ENCODE peak calls at places on chromosomes 3 and 15, in six cellular contexts. L is mesendoderm, A is mesenchymal stem cell, K is neuronal stem cell, X is trophoblast cell, H is H1. B is an unnamed sample.

GRCh38 chr3:51819151-51819550 is 40.1 kb upstream of the IQCF6 start:
- DNase-seq in X (no peak), H (no peak), K (no peak), A (no peak), L (no peak), B (no peak)

GRCh38 chr15:79472446-79472845 is 40.3 kb downstream of the MINAR1 start:
- DNase-seq in X (no peak), A (no peak), H (no peak), K (no peak), L (no peak), B (no peak)

GRCh38 chr3:24521306-24522154 is 26.9 kb upstream of the THRB start:
- DNase-seq in L (peak), K (peak), A (peak), H (no peak), X (peak), B (no peak)

GRCh38 chr15:48645558-48646330 is at the start of gene FBN1:
- DNase-seq in K (peak), A (peak), X (peak), L (peak), H (peak), B (peak)

GRCh38 chr15:69463182-69463756 is 10.7 kb downstream of the RPLP1 start:
- DNase-seq in A (no peak), K (no peak), H (no peak), X (peak), L (no peak), B (no peak)

GRCh38 chr3:192915306-192915705 is 2.4 kb downstream of the MB21D2 start:
- DNase-seq in X (peak), K (peak), H (no peak), A (peak), L (peak), B (peak)

GRCh38 chr15:49096090-49096750 is 50.0 kb upstream of the SECISBP2L start:
- DNase-seq in H (no peak), A (no peak), K (no peak), L (no peak), X (no peak), B (no peak)

GRCh38 chr3:71652786-71653419 is 69.4 kb upstream of the FOXP1 start:
- DNase-seq in K (peak), H (no peak), X (peak), A (peak), L (peak), B (peak)

GRCh38 chr3:85560088-85560790 is 601.5 kb downstream of the CADM2 start:
- DNase-seq in X (no peak), K (no peak), A (no peak), H (no peak), L (no peak), B (no peak)

GRCh38 chr3:12840591-12841084 is 727 bp downstream of the RPL32 start:
- DNase-seq in X (no peak), H (no peak), A (no peak), L (no peak), K (no peak), B (no peak)
- H3K18ac ChIP-seq in X (peak), H (peak), A (peak), L (peak), K (peak), B (no peak)

DNA sequence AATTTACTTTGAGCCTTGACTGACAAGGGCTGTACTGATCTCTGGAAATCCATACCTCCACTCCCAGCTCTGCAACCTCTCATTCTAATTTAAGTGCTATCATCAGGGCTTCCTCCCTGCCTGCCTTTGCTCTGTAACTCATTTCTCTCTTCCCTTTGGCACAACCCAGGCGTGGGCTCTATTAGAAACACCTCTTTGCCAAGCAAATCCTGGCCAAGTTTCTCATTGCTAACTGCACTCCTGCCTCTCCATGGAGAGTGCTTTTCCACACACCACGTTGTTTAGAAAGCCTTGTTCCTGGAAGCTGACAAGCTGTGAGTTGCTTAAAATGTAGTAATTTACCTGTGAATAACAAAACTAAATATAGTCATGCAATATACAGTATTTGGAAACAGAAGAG is 20.1 kb upstream of the FSTL1 start:
- DNase-seq in X (no peak), A (no peak), L (no peak), H (no peak), K (no peak), B (no peak)
- H3K18ac ChIP-seq in X (no peak), A (no peak), L (peak), H (no peak), K (no peak), B (peak)

GRCh38 chr3:148601766-148602685 is 95.7 kb upstream of the AGTR1 start:
- DNase-seq in L (no peak), K (no peak), H (no peak), X (peak), A (peak), B (peak)

GRCh38 chr3:148598619-148599018 is 99.1 kb upstream of the AGTR1 start:
- DNase-seq in H (no peak), A (no peak), K (no peak), L (no peak), X (no peak), B (peak)

GRCh38 chr3:148600902-148601765 is 96.6 kb upstream of the AGTR1 start:
- DNase-seq in K (no peak), L (peak), H (no peak), X (peak), A (no peak), B (no peak)

GRCh38 chr3:148600440-148600839 is 97.3 kb upstream of the AGTR1 start:
- DNase-seq in A (no peak), K (no peak), L (no peak), H (no peak), X (no peak), B (no peak)

GRCh38 chr3:148599478-148599877 is 98.2 kb upstream of the AGTR1 start:
- DNase-seq in X (no peak), A (no peak), K (no peak), H (no peak), L (no peak), B (no peak)
- H3K18ac ChIP-seq in X (no peak), A (no peak), K (no peak), H (no peak), L (no peak), B (no peak)

GRCh38 chr15:64162869-64163661 is at the start of gene PPIB:
- DNase-seq in A (peak), K (peak), X (peak), H (peak), L (peak), B (peak)
- H3K18ac ChIP-seq in A (peak), K (peak), X (peak), H (peak), L (peak), B (peak)

DNA sequence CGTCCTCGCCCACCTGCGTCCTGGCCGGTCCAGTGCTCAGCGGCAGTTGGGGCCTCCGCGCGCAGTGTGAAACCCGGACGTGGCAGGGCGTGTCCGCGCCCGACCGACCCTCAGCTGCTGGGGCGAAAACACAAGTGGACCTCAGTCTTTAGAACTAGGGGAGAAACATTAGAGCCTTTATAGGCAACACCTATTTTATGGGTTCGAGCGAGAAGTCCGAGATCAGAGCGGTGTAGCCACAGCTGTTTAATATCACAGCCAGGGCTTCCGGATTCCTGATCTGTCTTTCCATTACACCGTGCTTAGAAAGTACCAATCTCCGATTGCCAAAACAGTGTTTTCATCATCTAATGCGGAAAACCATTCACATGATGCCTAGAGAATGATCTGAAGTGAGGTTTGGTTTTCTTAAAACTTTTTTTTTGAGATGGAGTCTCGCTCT is 516 bp downstream of the RAD51 start:
- DNase-seq in K (no peak), A (peak), X (peak), H (no peak), L (no peak), B (peak)
- H3K18ac ChIP-seq in K (peak), A (peak), X (peak), H (peak), L (peak), B (peak)

DNA sequence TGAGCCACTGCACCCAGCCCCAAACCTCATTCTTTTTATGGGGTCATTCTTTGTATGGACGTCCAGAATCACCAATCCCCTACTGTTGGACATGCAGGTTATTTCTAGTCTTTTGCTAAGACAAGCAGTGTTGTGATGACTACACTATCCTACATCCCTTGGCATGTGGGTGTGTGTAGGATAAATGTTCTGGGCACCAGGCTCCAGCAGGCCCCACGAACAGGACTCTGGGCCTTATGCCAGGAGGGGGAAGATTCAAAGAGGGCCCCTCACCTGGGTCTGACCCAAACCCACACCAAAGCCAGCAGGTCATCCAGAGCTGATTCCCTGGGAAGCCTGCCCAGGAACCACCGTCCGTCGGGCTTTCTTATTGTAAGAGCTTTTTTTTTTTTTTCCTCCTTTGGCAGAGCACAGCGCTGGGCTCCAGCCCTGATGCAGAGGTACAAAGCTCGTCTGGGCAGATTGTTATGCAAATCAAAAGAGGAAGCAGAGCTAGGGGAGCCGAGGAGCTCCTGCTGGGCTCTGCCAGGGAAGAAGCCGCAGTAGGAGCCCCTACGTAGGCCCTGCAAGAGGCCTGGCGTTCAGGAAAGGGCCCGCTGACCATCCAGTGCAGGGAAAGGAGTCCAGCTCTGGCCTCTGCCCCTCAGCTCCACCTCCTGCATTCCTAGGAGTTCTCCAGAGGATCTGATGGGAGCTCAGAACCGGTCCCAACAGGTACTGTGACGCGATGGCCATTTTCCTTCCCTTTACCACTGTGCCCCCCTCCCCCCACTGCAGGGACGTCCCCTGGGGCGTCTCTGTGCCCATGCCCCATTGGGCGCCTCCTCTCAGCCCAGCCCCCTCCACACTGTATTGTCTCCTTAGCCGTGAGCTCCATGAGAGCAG is 29.0 kb upstream of the FURIN start:
- DNase-seq in X (peak), H (peak), L (peak), K (peak), A (no peak), B (peak)
- H3K18ac ChIP-seq in X (peak), H (peak), L (peak), K (peak), A (peak), B (no peak)

B was measured in IMR-90.